ENCODE peak calls at places on chromosomes 6 and 20, in four cellular contexts. One of them, this sample, is unnamed.

GRCh38 chr6:153898360-153899059 is 140.5 kb upstream of the OPRM1 start:
- DNase-seq in NCI-H1105 treated with DMSO at 0.1 percent for 48 hours: no peak
- DNase-seq in CD14-positive monocyte: no peak
- DNase-seq in HS-5: no peak
- DNase-seq in this sample: no peak

GRCh38 chr6:100455230-100456124 is 9.2 kb downstream of the SIM1 start:
- DNase-seq in NCI-H1105 treated with DMSO at 0.1 percent for 48 hours: no peak
- DNase-seq in CD14-positive monocyte: no peak
- DNase-seq in HS-5: no peak
- DNase-seq in this sample: no peak

GRCh38 chr20:16761305-16761829 is 13.2 kb downstream of the OTOR start:
- DNase-seq in NCI-H1105 treated with DMSO at 0.1 percent for 48 hours: peak; percentile 72
- DNase-seq in CD14-positive monocyte: no peak
- DNase-seq in HS-5: peak; percentile 24
- DNase-seq in this sample: peak; percentile 13

GRCh38 chr6:134537146-134537555 is 219.2 kb upstream of the SGK1 start:
- DNase-seq in NCI-H1105 treated with DMSO at 0.1 percent for 48 hours: no peak
- DNase-seq in CD14-positive monocyte: no peak
- DNase-seq in HS-5: peak; percentile 99
- DNase-seq in this sample: no peak

GRCh38 chr6:170200458-170200891 is 90.4 kb downstream of the DLL1 start:
- DNase-seq in NCI-H1105 treated with DMSO at 0.1 percent for 48 hours: no peak
- DNase-seq in CD14-positive monocyte: no peak
- DNase-seq in HS-5: no peak
- DNase-seq in this sample: no peak

GRCh38 chr6:99822741-99823512 is 171.1 kb downstream of the MCHR2 start:
- DNase-seq in NCI-H1105 treated with DMSO at 0.1 percent for 48 hours: peak; percentile 41
- DNase-seq in CD14-positive monocyte: no peak
- DNase-seq in HS-5: peak; percentile 58
- DNase-seq in this sample: no peak

GRCh38 chr20:3420211-3420707 is 12.8 kb upstream of the DNAAF9 start:
- DNase-seq in NCI-H1105 treated with DMSO at 0.1 percent for 48 hours: peak; percentile 66
- DNase-seq in CD14-positive monocyte: peak; percentile 93
- DNase-seq in HS-5: peak; percentile 71
- DNase-seq in this sample: no peak

GRCh38 chr20:6074145-6074561 is 20.3 kb upstream of the LRRN4 start:
- DNase-seq in NCI-H1105 treated with DMSO at 0.1 percent for 48 hours: peak; percentile 54
- DNase-seq in CD14-positive monocyte: no peak
- DNase-seq in HS-5: no peak
- DNase-seq in this sample: no peak

GRCh38 chr6:118718903-118719302 is 67.5 kb upstream of the CEP85L start:
- DNase-seq in NCI-H1105 treated with DMSO at 0.1 percent for 48 hours: no peak
- DNase-seq in CD14-positive monocyte: no peak
- DNase-seq in HS-5: no peak
- DNase-seq in this sample: no peak

GRCh38 chr20:32980131-32980941 is 23.9 kb downstream of the SUN5 start:
- DNase-seq in NCI-H1105 treated with DMSO at 0.1 percent for 48 hours: no peak
- DNase-seq in CD14-positive monocyte: no peak
- DNase-seq in HS-5: no peak
- DNase-seq in this sample: no peak

GRCh38 chr6:100461273-100461919 is 3.3 kb downstream of the SIM1 start:
- DNase-seq in NCI-H1105 treated with DMSO at 0.1 percent for 48 hours: peak; percentile 66
- DNase-seq in CD14-positive monocyte: no peak
- DNase-seq in HS-5: peak; percentile 44
- DNase-seq in this sample: no peak

GRCh38 chr20:46928580-46929132 is 34.0 kb downstream of the EYA2 start:
- DNase-seq in NCI-H1105 treated with DMSO at 0.1 percent for 48 hours: no peak
- DNase-seq in CD14-positive monocyte: no peak
- DNase-seq in HS-5: no peak
- DNase-seq in this sample: no peak

GRCh38 chr6:4612636-4613171 is 163.5 kb upstream of the CDYL start:
- DNase-seq in NCI-H1105 treated with DMSO at 0.1 percent for 48 hours: no peak
- DNase-seq in CD14-positive monocyte: no peak
- DNase-seq in HS-5: no peak
- DNase-seq in this sample: no peak

This sample was measured in pulmonary artery endothelial cell.